ENCODE peak calls at places on chromosomes 4 and X, in six cellular contexts. Z, H, S, Y, X and U are unnamed samples.

GRCh38 chr4:2402453-2402852 is 16.0 kb downstream of the ZFYVE28 start:
- DNase-seq in X (no peak), H (no peak), Y (no peak), S (no peak), Z (no peak), U (no peak)

GRCh38 chrX:10508891-10509290 is 111.5 kb downstream of the MID1 start:
- DNase-seq in H (no peak), Y (no peak), S (no peak), Z (no peak), X (no peak), U (no peak)

GRCh38 chr4:8404791-8405515 is 35.6 kb downstream of the ACOX3 start:
- DNase-seq in X (no peak), Y (no peak), S (no peak), Z (no peak), H (no peak), U (no peak)

GRCh38 chr4:100379583-100380105 is 138.2 kb downstream of the EMCN start:
- DNase-seq in Z (no peak), H (no peak), X (no peak), S (no peak), Y (no peak), U (no peak)

GRCh38 chr4:84221704-84222103 is 277.4 kb downstream of the NKX6-1 start:
- DNase-seq in Z (no peak), H (no peak), X (no peak), S (no peak), Y (no peak), U (no peak)

GRCh38 chr4:70269674-70270073 is 27.3 kb downstream of the CSN3 start:
- DNase-seq in X (no peak), H (no peak), Z (no peak), Y (no peak), S (no peak), U (no peak)

GRCh38 chr4:61401771-61402170 is 201.6 kb downstream of the ADGRL3 start:
- DNase-seq in Y (no peak), S (no peak), H (no peak), Z (no peak), X (no peak), U (no peak)

GRCh38 chrX:7263330-7263729 is 115.4 kb upstream of the PUDP start:
- DNase-seq in X (no peak), Y (no peak), H (no peak), Z (no peak), S (no peak), U (no peak)

GRCh38 chrX:54386314-54386713 is 28.5 kb upstream of the WNK3 start:
- DNase-seq in X (no peak), Z (no peak), H (no peak), S (no peak), Y (no peak), U (no peak)

GRCh38 chr4:78644744-78645330 is 93.3 kb downstream of the ANXA3 start:
- DNase-seq in Y (peak; percentile 55), X (peak; percentile 61), H (peak; percentile 38), Z (peak; percentile 68), S (peak; percentile 77), U (peak; percentile 58)

GRCh38 chr4:125390126-125390525 is 75.4 kb downstream of the FAT4 start:
- DNase-seq in H (no peak), X (peak; percentile 38), Y (no peak), Z (no peak), S (peak; percentile 84), U (no peak)

GRCh38 chrX:70436380-70436779 is 8.3 kb upstream of the DLG3 start:
- DNase-seq in S (no peak), H (peak; percentile 45), X (no peak), Y (no peak), Z (no peak), U (no peak)
- TF ChIP-seq CTCF in S (no peak), H (peak; percentile 7), X (no peak), Y (no peak), Z (no peak), U (no peak)

DNA sequence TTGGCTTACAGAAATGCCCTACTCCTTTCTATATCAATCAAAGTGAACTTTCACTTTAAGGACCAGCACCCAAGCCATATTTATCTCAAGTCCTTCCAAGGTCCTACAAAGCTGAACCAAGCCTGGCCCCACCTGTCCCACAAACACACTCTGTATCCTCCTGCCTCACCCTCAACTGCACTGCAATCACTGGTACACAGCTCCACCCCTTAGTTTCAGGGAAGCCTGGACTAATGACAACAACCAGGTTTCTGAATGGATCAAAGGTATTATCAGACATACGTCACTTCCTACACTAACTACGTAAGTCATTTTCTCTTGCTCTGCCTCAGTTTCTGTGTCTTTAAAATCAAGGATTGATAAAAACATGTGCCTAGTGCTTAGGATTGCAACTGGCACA is 205.6 kb upstream of the HS3ST1 start:
- DNase-seq in Z (no peak), X (no peak), H (no peak), S (no peak), Y (no peak), U (no peak)
- TF ChIP-seq CTCF in Z (no peak), X (no peak), H (no peak), S (no peak), Y (no peak), U (no peak)

DNA sequence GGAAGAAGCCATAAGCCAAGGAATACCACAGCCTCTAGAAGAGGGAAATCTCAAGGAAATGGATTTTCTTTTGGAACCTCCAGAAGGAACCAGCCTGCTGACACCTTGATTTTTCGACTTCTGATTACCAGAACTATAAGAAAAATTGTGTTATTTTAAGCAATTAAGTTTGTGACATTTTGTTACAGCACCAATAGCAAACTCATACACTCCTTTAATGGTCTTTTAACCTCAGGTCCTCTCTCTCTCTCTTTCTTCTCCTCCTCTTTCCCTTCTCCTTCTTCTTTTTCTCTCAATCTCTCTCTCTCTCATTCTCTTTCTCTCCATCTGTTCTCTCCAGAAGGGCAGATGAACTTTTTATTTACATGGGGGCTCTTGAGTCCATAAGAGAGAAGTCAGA is 26.3 kb downstream of the ARSD start:
- DNase-seq in Z (no peak), X (no peak), H (no peak), Y (no peak), S (no peak), U (no peak)
- TF ChIP-seq CTCF in Z (no peak), X (no peak), H (no peak), Y (no peak), S (no peak), U (no peak)

GRCh38 chrX:70437011-70437410 is 7.6 kb upstream of the DLG3 start:
- DNase-seq in S (no peak), H (no peak), Z (no peak), Y (no peak), X (no peak), U (no peak)

GRCh38 chrX:70442224-70442623 is 2.4 kb upstream of the DLG3 start:
- DNase-seq in S (no peak), H (no peak), Y (no peak), Z (no peak), X (no peak), U (no peak)

GRCh38 chrX:70437921-70438665 is 6.5 kb upstream of the DLG3 start:
- DNase-seq in H (no peak), S (no peak), Y (no peak), X (no peak), Z (no peak), U (no peak)

GRCh38 chrX:70434914-70435586 is 9.6 kb upstream of the DLG3 start:
- DNase-seq in H (no peak), X (no peak), S (peak; percentile 43), Y (no peak), Z (no peak), U (no peak)

DNA sequence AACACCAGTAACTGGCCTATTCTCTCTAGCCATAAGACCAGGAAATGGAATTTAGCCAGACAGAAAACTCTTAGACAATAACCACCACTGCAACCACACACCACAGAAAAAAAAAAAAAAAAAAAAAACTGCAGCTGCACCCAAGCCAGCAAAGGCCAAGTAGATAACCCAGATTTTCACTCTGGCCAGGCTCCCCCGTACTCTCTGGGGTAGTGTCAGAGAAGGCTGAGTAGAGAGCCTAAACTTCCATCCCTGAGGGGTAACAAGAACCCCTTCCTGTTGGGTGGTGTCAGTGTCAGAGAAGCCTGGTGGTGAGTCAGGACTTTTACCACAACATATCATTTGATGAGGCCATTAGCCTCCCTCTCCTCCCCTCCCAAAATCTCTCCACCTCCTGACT is 5.6 kb upstream of the DLG3 start:
- DNase-seq in Y (no peak), H (no peak), X (no peak), S (peak; percentile 16), Z (no peak), U (no peak)
- TF ChIP-seq CTCF in Y (no peak), H (no peak), X (no peak), S (no peak), Z (no peak), U (no peak)

GRCh38 chr4:71783972-71784371 is at the start of gene GC:
- DNase-seq in H (no peak), X (no peak), Z (no peak), Y (no peak), S (no peak), U (no peak)
- TF ChIP-seq CTCF in H (no peak), X (no peak), Z (no peak), Y (no peak), S (no peak), U (no peak)

DNA sequence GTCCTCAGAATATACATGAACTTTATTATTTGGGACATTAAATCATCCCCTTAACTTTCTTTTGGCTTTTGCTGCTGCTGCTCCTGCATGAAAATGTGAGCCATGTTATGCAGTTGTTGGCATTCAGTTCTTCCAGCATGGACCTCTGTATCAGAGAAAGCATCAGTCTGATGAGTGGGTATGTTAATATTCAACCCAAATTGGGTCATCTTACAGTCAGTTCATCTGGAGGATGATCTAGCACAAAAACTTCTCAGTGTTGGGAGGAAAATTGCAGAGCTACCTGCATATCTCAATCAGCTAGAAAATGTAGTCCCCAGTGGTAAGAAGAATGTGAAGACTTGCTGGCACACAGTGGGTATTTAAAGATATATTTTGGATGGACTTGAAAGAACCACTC is 96.7 kb downstream of the IL1RAPL2 start:
- DNase-seq in Y (no peak), Z (no peak), H (no peak), S (no peak), X (no peak), U (no peak)
- TF ChIP-seq CTCF in Y (no peak), Z (no peak), H (no peak), S (no peak), X (no peak), U (no peak)

DNA sequence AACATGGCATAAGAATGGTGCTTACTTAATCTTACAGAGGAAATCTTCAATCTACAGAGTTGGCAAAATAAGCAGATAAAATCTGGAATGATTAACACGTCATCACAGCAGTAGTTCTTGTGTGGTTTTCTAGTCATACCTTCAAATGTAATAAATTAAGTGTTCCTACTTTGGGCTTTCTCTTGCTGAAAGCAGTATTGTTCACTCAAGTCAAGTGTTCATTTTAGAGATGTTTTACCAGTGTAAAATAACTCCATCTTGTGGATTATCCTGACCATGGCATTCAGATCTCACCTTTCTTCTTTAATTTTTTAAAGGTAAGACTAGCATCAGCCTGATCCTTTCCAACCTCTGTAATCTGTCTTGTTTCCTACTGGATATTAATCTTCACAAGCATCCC is 72.9 kb downstream of the ADAMTS3 start:
- DNase-seq in Y (no peak), S (peak; percentile 33), X (no peak), H (no peak), Z (no peak), U (no peak)
- TF ChIP-seq CTCF in Y (no peak), S (peak; percentile 8), X (peak; percentile 17), H (no peak), Z (no peak), U (no peak)